ENCODE peak calls at places on chromosomes 6 and 20, in five cellular contexts. Y is ovary, C is IMR-90, Q is upper lobe of left lung, F is A549. T is an unnamed sample.

GRCh38 chr6:136873733-136874132 is 48.4 kb upstream of the SLC35D3 start:
- DNase-seq in Y (no peak), C (no peak), Q (no peak), F (no peak), T (no peak)

GRCh38 chr6:12012566-12013367 is 655 bp downstream of the HIVEP1 start:
- DNase-seq in Y (peak; percentile 66), C (peak; percentile 95), Q (peak; percentile 85), F (peak; percentile 50), T (no peak)

GRCh38 chr6:146700078-146700686 is 101.4 kb downstream of the ADGB start:
- DNase-seq in Y (peak; percentile 68), C (peak; percentile 83), Q (peak; percentile 81), F (peak; percentile 13), T (peak; percentile 2)

GRCh38 chr20:36526521-36527011 is 14.8 kb upstream of the MYL9 start:
- DNase-seq in Y (peak; percentile 67), C (no peak), Q (no peak), F (no peak), T (no peak)

GRCh38 chr20:25077610-25078169 is 4.3 kb downstream of the VSX1 start:
- DNase-seq in Y (peak; percentile 47), C (peak; percentile 6), Q (peak; percentile 42), F (peak; percentile 60), T (no peak)

GRCh38 chr6:77341058-77341986 is 122.0 kb downstream of the HTR1B start:
- DNase-seq in Y (no peak), C (no peak), Q (peak; percentile 34), F (no peak), T (no peak)

GRCh38 chr6:38509713-38510112 is 130.0 kb downstream of the BTBD9 start:
- DNase-seq in Y (no peak), C (peak; percentile 75), Q (no peak), F (no peak), T (no peak)

GRCh38 chr6:136016228-136017225 is 165.0 kb downstream of the PDE7B start:
- DNase-seq in Y (no peak), C (no peak), Q (peak; percentile 58), F (no peak), T (no peak)

GRCh38 chr20:59063358-59064213 is 21.0 kb upstream of the PRELID3B start:
- DNase-seq in Y (peak; percentile 41), C (peak; percentile 95), Q (no peak), F (peak; percentile 39), T (no peak)

GRCh38 chr6:31749301-31750036 is 9.7 kb downstream of the MSH5 start:
- DNase-seq in Y (no peak), C (no peak), Q (no peak), F (no peak), T (no peak)

DNA sequence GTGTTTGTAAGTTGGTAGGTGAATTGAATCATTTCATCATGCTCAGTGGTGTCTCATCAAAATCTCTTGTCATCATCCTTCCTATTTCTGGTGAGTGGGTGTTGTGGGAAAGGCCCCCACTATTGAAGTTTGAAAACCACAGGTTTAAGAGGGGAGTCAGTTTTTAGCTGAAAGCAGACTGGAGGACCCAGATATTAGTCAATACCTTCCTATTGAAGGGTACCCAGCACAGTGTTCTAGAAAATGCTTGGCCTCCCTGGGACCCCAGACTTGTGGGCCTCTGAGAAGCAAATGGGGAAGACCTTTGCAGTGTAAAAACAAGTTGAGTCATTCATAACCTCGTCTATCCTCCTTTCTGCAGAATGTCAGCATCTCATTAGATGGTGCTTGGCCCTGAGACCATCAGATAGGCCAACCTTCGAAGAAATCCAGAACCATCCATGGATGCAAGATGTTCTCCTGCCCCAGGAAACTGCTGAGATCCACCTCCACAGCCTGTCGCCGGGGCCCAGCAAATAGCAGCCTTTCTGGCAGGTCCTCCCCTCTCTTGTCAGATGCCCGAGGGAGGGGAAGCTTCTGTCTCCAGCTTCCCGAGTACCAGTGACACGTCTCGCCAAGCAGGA is 3.7 kb downstream of the PIM1 start:
- DNase-seq in Y (no peak), C (no peak), Q (no peak), F (no peak), T (no peak)
- TF ChIP-seq POLR2A in Y (no peak), C (no peak), Q (no peak), F (no peak), T (no peak)

DNA sequence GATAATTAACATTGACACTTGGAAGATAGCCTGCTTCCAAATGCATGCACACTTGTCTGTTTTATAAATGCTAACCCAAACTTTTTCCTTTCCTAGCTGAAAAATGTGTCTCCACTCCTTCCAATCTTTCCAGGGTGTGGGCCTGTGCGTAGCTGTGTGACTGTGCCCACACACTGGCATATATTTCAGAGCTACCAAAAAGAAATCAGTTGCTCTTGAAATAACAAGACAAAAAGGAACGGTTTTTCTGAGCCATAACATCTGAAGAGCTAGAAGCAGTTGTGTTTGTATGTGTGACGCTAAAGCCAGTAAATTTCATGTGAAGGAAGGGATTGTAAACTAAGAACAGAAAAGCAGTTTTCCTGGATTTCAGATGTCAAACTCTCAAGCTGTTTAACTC is 90.6 kb downstream of the FOXO3 start:
- DNase-seq in Y (no peak), C (no peak), Q (no peak), F (no peak), T (no peak)
- H3K27ac ChIP-seq in Y (no peak overlapping the region), C (peak overlapping the region; percentile 87), Q (peak overlapping the region; percentile 63), F (no peak overlapping the region), T (peak overlapping the region; percentile 40)

GRCh38 chr20:54129350-54129749 is 44.4 kb downstream of the CYP24A1 start:
- DNase-seq in Y (no peak), C (no peak), Q (no peak), F (no peak), T (no peak)

GRCh38 chr20:54134445-54135220 is 39.2 kb downstream of the CYP24A1 start:
- DNase-seq in Y (no peak), C (peak; percentile 82), Q (no peak), F (no peak), T (no peak)

GRCh38 chr20:54131675-54132611 is 41.8 kb downstream of the CYP24A1 start:
- DNase-seq in Y (no peak), C (no peak), Q (no peak), F (no peak), T (no peak)

GRCh38 chr20:54133434-54134427 is 40.1 kb downstream of the CYP24A1 start:
- DNase-seq in Y (no peak), C (peak; percentile 44), Q (no peak), F (no peak), T (no peak)

DNA sequence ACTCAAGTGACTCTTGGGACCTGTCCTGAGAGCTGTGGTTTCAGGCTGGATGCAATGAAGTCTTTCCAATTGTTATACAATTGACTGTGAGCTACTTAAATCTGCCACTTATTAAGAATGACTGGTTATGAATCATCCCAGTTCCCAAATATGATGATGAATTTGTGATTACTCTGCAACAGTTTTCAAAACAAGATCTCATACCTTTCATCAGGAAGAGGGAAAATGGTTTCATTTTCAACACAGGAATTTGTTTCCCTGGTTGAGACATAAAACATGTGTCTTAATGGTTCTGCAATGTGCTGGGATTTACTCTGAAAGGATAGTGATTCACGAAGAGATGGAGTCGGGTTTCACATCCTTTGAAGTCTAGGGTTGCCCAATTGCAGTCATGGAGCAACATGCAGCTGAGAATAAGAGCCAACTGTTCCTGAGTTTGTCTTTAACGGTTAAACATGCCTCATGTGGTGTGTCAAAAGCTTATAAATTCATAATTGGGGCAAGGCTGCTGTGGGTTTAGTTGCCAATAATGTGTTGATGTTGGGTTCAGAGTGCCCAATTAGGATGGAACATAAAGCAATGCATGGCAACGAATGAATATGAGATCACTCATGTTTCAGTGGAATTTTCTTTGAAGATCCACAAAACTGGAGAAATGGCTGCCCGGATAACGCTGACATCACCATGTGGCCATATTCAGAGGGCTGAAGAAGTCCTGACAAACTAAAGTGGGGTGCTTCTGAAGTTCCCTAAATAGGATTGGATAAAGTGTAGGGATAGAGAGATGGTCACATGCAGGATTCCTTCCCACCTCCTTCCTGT is 41.0 kb downstream of the CYP24A1 start:
- DNase-seq in Y (peak; percentile 22), C (peak; percentile 98), Q (peak; percentile 48), F (peak; percentile 70), T (no peak)
- TF ChIP-seq POLR2A in Y (no peak), C (no peak), Q (no peak), F (no peak), T (no peak)

GRCh38 chr6:148745926-148746325 is 904 bp upstream of the UST start:
- DNase-seq in Y (no peak), C (no peak), Q (no peak), F (no peak), T (no peak)
- H3K27ac ChIP-seq in Y (peak overlapping the region; percentile 1), C (peak overlapping the region; percentile 72), Q (peak overlapping the region; percentile 70), F (peak overlapping the region; percentile 90), T (peak overlapping the region; percentile 68)

DNA sequence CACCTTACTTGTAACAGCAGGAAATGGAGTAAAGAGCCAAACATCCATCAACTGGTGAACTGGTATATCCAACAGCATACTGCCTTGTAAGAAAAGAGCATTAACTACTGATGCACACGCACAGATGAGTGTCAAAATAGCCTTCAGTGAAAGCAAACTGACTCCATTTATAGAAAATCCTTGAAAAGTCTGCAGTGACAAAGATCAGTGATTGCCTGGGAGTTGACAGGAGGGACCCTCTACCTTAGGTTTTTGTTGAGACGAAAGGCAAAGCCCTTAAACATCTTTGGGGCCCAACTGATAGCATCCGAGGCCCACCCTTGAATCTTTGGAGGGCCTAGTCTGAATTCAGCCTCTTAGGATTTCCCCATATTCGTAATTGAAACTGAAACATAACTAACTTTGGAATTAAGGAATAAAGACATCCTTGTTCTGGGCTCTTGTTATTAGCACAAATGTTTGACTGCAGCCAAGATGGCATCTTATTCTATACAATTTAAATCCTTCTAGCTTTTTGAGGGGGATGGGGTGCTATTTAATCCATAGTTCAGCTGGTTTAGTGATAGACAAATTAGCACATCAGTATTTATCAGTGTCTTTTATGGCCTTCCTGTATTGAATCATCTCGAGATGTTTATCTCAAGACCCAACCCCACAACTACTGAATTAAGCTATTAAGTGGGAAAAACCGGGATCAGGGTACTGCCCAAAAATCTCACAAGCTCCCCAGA is 13.0 kb downstream of the FBXO5 start:
- DNase-seq in Y (no peak), C (no peak), Q (no peak), F (no peak), T (no peak)
- TF ChIP-seq POLR2A in Y (no peak), C (no peak), Q (no peak), F (no peak), T (no peak)

DNA sequence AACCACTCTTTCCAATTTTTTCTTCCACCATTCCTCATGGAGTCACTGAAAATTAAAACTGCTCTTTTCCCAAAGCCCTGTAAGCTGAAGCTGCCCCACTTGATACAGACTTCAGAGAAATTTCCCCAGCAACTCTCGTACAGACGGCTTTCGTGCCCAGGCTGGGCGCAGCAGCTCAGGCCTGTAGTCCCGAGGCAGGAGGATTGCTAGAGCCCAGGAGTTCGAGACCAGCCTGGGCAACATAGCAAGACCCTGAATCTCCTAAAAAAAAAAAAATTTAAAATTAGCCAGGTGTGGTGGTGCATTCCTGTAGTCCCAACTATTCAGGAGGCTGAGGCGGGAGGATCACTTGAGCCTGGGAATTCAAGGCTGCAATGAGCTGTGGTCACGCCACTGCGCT is 6.6 kb downstream of the PPDPF start:
- DNase-seq in Y (no peak), C (no peak), Q (no peak), F (no peak), T (no peak)
- H3K27ac ChIP-seq in Y (no peak overlapping the region), C (no peak overlapping the region), Q (no peak overlapping the region), F (no peak overlapping the region), T (peak overlapping the region; percentile 61)

T was measured in esophagus squamous epithelium.